ENCODE peak calls at places on chromosomes 6 and 20, in nine cellular contexts. U is left ventricle myocardium inferior; T is type B pancreatic cell; M is AG09319; K is activated CD8-positive, alpha-beta T cell treated with anti-CD3 and anti-CD28 coated beads for 36 hours; O is brain microvascular endothelial cell; B is heart right ventricle; D is ovary; S is HFFc6. I is an unnamed sample.

GRCh38 chr6:145699462-145699861 is 35.9 kb downstream of the EPM2A start:
- DNase-seq in B (no peak), T (no peak), D (no peak), M (no peak), S (peak), K (no peak), O (peak), U (no peak), I (no peak)

GRCh38 chr6:74068945-74069570 is 373.1 kb downstream of the CD109 start:
- DNase-seq in T (no peak), U (no peak), O (peak), S (peak), D (no peak), K (no peak), B (no peak), M (no peak), I (no peak)

GRCh38 chr6:33373950-33374349 is 17.7 kb upstream of the KIFC1 start:
- DNase-seq in U (no peak), M (no peak), S (no peak), B (no peak), D (no peak), K (no peak), O (no peak), T (no peak), I (no peak)

GRCh38 chr6:16718301-16718700 is 43.0 kb downstream of the ATXN1 start:
- DNase-seq in D (no peak), U (no peak), M (no peak), T (no peak), S (no peak), O (no peak), B (no peak), K (no peak), I (no peak)

GRCh38 chr6:136499370-136499769 is 50.9 kb downstream of the MAP7 start:
- DNase-seq in O (no peak), D (no peak), T (no peak), M (no peak), S (no peak), U (no peak), K (no peak), B (no peak), I (no peak)

GRCh38 chr6:113530769-113531168 is 326.4 kb upstream of the MARCKS start:
- DNase-seq in S (peak), B (no peak), K (no peak), T (no peak), M (no peak), D (no peak), U (no peak), O (peak), I (no peak)

GRCh38 chr6:132130530-132131298 is 179.5 kb upstream of the CCN2 start:
- DNase-seq in D (peak), T (no peak), K (peak), M (no peak), B (peak), S (no peak), U (peak), O (peak), I (no peak)

GRCh38 chr6:139257821-139258398 is 33.9 kb downstream of the TXLNB start:
- DNase-seq in O (no peak), T (no peak), K (no peak), U (no peak), M (no peak), D (no peak), S (no peak), B (no peak), I (no peak)

GRCh38 chr6:39225946-39226437 is 3.3 kb downstream of the KCNK5 start:
- DNase-seq in D (no peak), T (no peak), B (no peak), U (no peak), M (no peak), S (no peak), O (no peak), K (peak), I (no peak)

GRCh38 chr6:33954453-33954852 is 150.7 kb upstream of the MLN start:
- DNase-seq in M (no peak), T (no peak), S (no peak), D (no peak), U (no peak), O (no peak), K (peak), B (no peak), I (no peak)

GRCh38 chr6:154932562-154933027 is 62.5 kb upstream of the TIAM2 start:
- DNase-seq in B (no peak), D (no peak), M (peak), U (no peak), T (no peak), K (no peak), S (peak), O (peak), I (no peak)

GRCh38 chr6:89372506-89372901 is 20.0 kb upstream of the UBE2J1 start:
- DNase-seq in K (peak), O (no peak), U (no peak), M (no peak), D (no peak), T (no peak), B (no peak), S (no peak), I (no peak)

GRCh38 chr6:89378628-89379027 is 26.1 kb upstream of the UBE2J1 start:
- DNase-seq in O (no peak), T (no peak), D (no peak), M (no peak), S (no peak), B (no peak), K (no peak), U (no peak), I (no peak)

GRCh38 chr6:89375902-89376301 is 23.4 kb upstream of the UBE2J1 start:
- DNase-seq in T (no peak), D (no peak), S (no peak), B (no peak), K (no peak), O (no peak), M (no peak), U (no peak), I (no peak)

GRCh38 chr6:89371849-89372505 is 19.5 kb upstream of the UBE2J1 start:
- DNase-seq in K (peak), T (peak), O (peak), D (peak), B (peak), U (peak), M (no peak), S (peak), I (peak)

DNA sequence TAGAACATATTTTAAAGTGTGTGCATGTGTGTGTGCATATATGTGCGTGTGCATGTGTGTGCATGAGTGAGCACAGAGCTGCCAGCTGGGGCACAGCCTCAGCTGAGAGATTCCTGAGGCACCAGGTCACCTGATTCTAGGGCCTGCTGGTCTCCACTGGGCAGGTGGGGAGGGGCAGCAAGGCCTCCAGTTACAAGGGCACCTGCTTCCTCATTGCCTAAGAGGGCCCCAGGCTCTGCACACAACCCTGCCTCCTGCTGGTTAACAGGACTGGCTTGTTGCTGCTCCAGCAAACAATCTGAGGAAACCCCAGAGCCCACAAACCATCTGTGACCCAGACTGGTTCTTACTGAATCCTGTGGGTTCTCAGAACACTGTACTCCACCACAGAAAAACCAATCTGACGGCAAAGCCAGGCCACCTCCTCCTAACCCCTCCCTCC is 22.9 kb upstream of the UBE2J1 start:
- DNase-seq in D (no peak), M (no peak), O (no peak), S (no peak), U (peak), B (peak), T (no peak), K (peak), I (no peak)
- TF ChIP-seq CTCF in D (no peak), M (no peak), O (peak), S (peak), U (peak), B (peak), T (peak), K (peak), I (peak)

GRCh38 chr6:1893470-1894130 is 283.9 kb downstream of the FOXC1 start:
- DNase-seq in D (no peak), O (no peak), M (no peak), B (no peak), K (no peak), S (no peak), T (no peak), U (no peak), I (no peak)
- TF ChIP-seq CTCF in D (no peak), O (peak), M (no peak), B (no peak), K (no peak), S (peak), T (peak), U (no peak), I (peak)

DNA sequence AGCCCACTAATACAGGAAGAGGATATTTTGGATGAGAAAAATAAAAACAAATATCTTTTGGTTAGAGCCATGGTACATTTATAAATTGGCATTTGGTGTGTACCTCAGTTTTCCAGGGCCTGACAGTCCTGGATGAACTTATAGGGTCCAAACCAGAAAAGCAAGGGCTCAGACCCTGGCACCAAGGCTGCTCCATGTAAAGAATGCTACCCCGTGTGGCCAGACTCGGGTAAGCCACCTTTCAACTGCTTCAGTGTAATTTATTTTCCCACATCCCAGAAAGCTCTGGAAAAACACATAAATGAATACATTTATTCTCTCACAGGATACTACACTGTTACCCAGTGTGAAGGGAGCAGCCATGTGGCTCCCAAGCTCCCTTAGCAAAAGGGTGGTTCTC is 13.9 kb downstream of the MRPL14 start:
- DNase-seq in B (no peak), K (no peak), S (no peak), T (no peak), U (no peak), O (no peak), D (no peak), M (no peak), I (no peak)
- TF ChIP-seq CTCF in B (no peak), K (peak), S (peak), T (peak), U (no peak), O (peak), D (no peak), M (no peak), I (peak)

DNA sequence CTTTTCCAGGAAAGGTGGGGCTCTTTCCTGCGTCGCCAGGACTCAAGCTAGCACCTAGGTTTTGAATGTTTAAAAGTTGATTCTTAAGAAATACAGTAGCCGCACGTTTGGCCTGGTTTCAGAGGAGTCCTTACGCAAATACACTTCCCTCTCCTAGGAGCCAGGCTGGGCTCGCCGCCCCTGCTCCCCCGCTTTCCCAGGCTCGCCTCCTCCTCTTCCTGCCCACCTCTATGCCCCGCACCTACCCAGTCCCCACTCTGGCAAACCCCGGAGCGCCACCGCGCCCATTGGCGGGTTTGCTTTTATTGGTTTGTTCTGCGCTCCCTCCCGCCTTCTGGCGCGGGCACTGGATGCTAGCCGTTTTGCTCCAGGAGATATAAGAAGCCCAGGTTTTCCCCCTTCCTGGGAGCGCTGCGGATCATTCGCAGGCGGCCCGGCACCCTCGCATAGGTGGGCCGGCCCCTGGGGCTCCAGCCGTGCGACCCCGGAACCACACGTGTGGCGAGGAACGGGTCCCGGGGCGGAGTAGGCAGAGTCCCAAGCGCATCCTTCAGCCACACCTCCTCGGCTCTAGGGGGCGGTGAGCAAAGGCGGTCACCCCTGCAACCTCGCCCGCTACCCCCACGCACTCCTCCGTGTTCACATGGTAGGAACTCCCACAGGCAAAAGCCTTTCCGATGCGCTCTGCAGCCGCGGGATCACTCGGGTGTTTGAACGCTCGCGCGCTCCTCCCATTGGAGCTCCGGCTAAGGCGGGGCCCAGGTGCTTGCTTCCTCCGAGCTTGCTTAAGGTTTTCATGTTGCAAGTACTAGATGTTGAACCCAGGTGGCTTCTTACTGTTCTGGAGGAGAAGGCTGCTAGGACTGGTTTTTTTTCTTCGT is 119.0 kb downstream of the RTN4IP1 start:
- DNase-seq in T (no peak), K (peak), D (peak), O (no peak), M (no peak), B (peak), S (no peak), U (peak), I (no peak)
- TF ChIP-seq CTCF in T (peak), K (no peak), D (no peak), O (peak), M (no peak), B (no peak), S (peak), U (no peak), I (no peak)

GRCh38 chr6:96542702-96543101 is 20.2 kb upstream of the FHL5 start:
- DNase-seq in T (no peak), B (no peak), S (peak), K (no peak), D (no peak), M (no peak), O (no peak), U (no peak), I (no peak)
- TF ChIP-seq CTCF in T (peak), B (peak), S (peak), K (no peak), D (no peak), M (peak), O (peak), U (peak), I (peak)

DNA sequence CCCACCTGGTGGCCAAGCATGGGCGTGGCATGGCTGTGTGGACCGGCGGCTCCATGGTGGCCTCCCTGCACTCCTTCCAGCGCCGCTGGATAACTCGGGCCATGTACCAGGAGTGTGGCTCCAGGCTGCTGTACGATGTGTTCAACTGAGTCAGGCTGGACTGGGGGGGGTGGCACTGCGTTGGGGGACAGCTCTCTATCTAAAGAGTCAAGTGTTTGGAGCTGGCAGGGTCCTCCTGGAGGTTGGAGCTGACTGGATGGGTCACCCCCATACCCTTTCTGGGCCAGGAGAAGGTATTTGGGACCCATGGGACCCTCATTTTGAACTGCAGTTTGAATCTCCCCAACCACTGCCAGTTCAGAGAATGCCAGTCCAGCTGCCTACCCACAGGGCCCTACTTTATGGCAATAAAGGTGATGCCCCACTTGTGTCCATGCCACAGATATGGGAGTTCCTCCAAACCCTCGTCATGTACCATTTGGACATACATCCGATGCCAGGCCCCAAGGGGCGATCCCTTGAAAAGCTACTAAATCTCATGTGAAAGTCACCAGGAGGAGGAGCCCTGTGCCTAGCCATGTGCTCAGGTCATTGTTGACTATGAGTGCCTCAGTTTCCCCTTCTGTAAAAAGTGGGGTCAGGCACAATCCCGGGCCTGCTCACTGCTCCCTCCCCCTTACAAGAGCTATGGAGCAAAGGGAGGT is 1.5 kb downstream of the ACTL10 start:
- DNase-seq in S (no peak), B (peak), U (peak), M (no peak), D (no peak), K (peak), O (no peak), T (peak), I (no peak)
- TF ChIP-seq CTCF in S (peak), B (peak), U (peak), M (peak), D (no peak), K (no peak), O (peak), T (peak), I (peak)

DNA sequence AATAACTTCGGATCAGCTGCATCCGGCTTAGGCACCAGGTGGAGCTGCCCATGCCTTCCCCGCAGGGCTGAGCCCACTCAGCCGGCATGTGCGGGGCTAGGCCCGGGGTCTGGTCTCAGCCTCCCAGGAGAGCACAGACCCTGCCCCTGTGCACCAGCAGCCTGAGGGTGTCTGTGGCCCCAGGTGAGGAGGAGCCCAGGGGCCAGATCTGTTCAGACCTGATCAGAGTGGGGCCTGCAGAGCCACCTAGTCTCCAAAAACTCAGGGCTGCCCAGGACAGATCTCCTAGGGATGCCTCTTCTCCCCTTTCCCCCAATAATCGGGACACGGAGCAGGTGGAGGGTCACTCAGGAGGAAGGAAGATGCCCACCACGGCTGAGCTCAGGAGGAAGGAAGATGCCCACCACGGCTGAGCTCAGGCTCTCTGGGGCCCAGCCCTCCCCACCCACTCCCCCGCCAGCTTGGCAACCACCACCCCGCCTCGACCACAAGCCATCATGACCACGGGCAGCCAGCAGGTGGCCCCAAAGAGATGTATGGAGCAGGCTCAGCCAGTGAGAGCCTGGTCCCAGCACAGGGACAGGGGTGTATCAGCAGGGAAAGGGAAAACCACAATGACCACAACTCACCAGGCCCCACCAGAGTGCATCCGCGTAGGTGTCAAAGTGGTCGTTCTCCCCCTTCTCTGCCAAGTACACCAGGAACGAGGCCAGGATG is 30.5 kb downstream of the KCNQ2 start:
- DNase-seq in B (peak), M (no peak), T (no peak), K (peak), S (peak), U (peak), D (no peak), O (peak), I (no peak)
- TF ChIP-seq CTCF in B (peak), M (peak), T (peak), K (peak), S (peak), U (peak), D (no peak), O (peak), I (no peak)

GRCh38 chr6:3885262-3886036 is 36.3 kb downstream of the FAM50B start:
- DNase-seq in U (no peak), T (no peak), B (no peak), D (no peak), O (no peak), S (no peak), M (no peak), K (no peak), I (no peak)
- TF ChIP-seq CTCF in U (peak), T (peak), B (peak), D (no peak), O (peak), S (peak), M (peak), K (no peak), I (no peak)

GRCh38 chr6:13332349-13332706 is 4.0 kb upstream of the TBC1D7 start:
- DNase-seq in S (no peak), K (no peak), O (no peak), D (no peak), B (no peak), T (no peak), M (no peak), U (no peak), I (no peak)

GRCh38 chr6:13328875-13329183 is 492 bp upstream of the TBC1D7 start:
- DNase-seq in M (no peak), B (no peak), O (no peak), K (no peak), U (no peak), S (no peak), T (no peak), D (no peak), I (no peak)

GRCh38 chr6:13327691-13328075 is 654 bp downstream of the TBC1D7 start:
- DNase-seq in M (no peak), B (no peak), D (no peak), U (no peak), K (peak), S (no peak), O (no peak), T (no peak), I (no peak)

GRCh38 chr6:13331516-13332348 is 3.4 kb upstream of the TBC1D7 start:
- DNase-seq in O (no peak), T (no peak), S (peak), D (no peak), B (no peak), M (no peak), U (no peak), K (no peak), I (no peak)

GRCh38 chr6:13328076-13328874 is at the start of gene TBC1D7:
- DNase-seq in B (peak), M (peak), K (peak), T (peak), O (peak), U (peak), S (peak), D (peak), I (peak)
- TF ChIP-seq CTCF in B (no peak), M (peak), K (peak), T (peak), O (peak), U (peak), S (peak), D (no peak), I (peak)

GRCh38 chr20:2911200-2911599 is 37.9 kb downstream of the PTPRA start:
- DNase-seq in T (no peak), M (no peak), O (no peak), U (no peak), S (no peak), D (no peak), K (no peak), B (no peak), I (no peak)

GRCh38 chr20:2917266-2917665 is 44.0 kb downstream of the PTPRA start:
- DNase-seq in D (no peak), M (no peak), S (no peak), O (no peak), U (no peak), B (no peak), T (no peak), K (no peak), I (no peak)

GRCh38 chr20:2909953-2910352 is 36.7 kb downstream of the PTPRA start:
- DNase-seq in T (no peak), D (no peak), M (no peak), K (no peak), B (no peak), O (no peak), S (no peak), U (no peak), I (no peak)

GRCh38 chr20:2918096-2919049 is 45.1 kb downstream of the PTPRA start:
- DNase-seq in U (no peak), D (no peak), O (no peak), S (no peak), M (no peak), T (no peak), K (no peak), B (no peak), I (no peak)

GRCh38 chr20:2914160-2914559 is 40.9 kb downstream of the PTPRA start:
- DNase-seq in K (no peak), T (no peak), M (no peak), U (no peak), D (no peak), B (no peak), S (no peak), O (peak), I (no peak)
- TF ChIP-seq CTCF in K (no peak), T (peak), M (no peak), U (no peak), D (no peak), B (peak), S (peak), O (peak), I (peak)